ENCODE peak calls at places on chromosomes 16 and 17, in eight cellular contexts. X is breast epithelium, Q is SK-N-SH, K is GM23338, W is prostate gland, N is HepG2, B is transverse colon, C is GM12878. I is an unnamed sample. For H3K4me1, the result is how much of the 10 kb centered on the place peaks cover.

GRCh38 chr16:69833357-69833781 is 71.2 kb downstream of the WWP2 start:
- DNase-seq in W (no peak), X (no peak), C (no peak), K (no peak), Q (no peak), N (no peak), B (no peak), I (no peak)

GRCh38 chr17:82228278-82228841 is 482 bp upstream of the SLC16A3 start:
- DNase-seq in K (peak), W (no peak), N (no peak), Q (no peak), B (peak), C (no peak), X (no peak), I (no peak)

GRCh38 chr17:57085448-57086068 is 512 bp downstream of the AKAP1 start:
- DNase-seq in N (peak), B (peak), C (no peak), X (no peak), W (no peak), K (peak), Q (peak), I (no peak)

GRCh38 chr17:77734371-77735050 is 224.0 kb upstream of the TNRC6C start:
- DNase-seq in K (peak), X (peak), W (peak), B (peak), N (peak), Q (peak), C (no peak), I (peak)

GRCh38 chr17:4195306-4195705 is 52.3 kb downstream of the CYB5D2 start:
- DNase-seq in N (no peak), B (no peak), W (no peak), K (no peak), Q (no peak), C (no peak), X (no peak), I (no peak)

GRCh38 chr17:30031214-30031869 is 85.3 kb upstream of the NSRP1 start:
- DNase-seq in W (no peak), Q (no peak), X (no peak), B (no peak), N (no peak), K (no peak), C (peak), I (no peak)

GRCh38 chr17:10798332-10798749 is 5.6 kb downstream of the TMEM238L start:
- DNase-seq in Q (no peak), B (peak), K (no peak), X (peak), W (peak), N (no peak), C (no peak), I (no peak)

GRCh38 chr17:76995352-76996105 is 127.3 kb downstream of the MGAT5B start:
- DNase-seq in X (no peak), W (no peak), N (peak), B (no peak), C (no peak), Q (no peak), K (peak), I (no peak)

GRCh38 chr17:79927688-79928501 is 88.7 kb upstream of the CBX4 start:
- DNase-seq in K (no peak), W (no peak), C (no peak), X (no peak), N (no peak), B (no peak), Q (no peak), I (no peak)

GRCh38 chr17:79840204-79840988 is 1.2 kb upstream of the CBX4 start:
- DNase-seq in K (peak), N (no peak), Q (peak), X (peak), C (no peak), W (peak), B (peak), I (no peak)

GRCh38 chr16:8713635-8714097 is 39.2 kb downstream of the ABAT start:
- DNase-seq in C (no peak), X (no peak), Q (peak), K (no peak), B (no peak), W (no peak), N (no peak), I (no peak)

GRCh38 chr17:12592941-12593340 is 72.7 kb upstream of the MYOCD start:
- DNase-seq in Q (no peak), N (no peak), C (no peak), B (no peak), K (no peak), W (no peak), X (no peak), I (no peak)

GRCh38 chr16:69187387-69187890 is 475 bp downstream of the SNTB2 start:
- DNase-seq in B (peak), Q (peak), X (peak), N (no peak), K (peak), W (peak), C (no peak), I (no peak)

GRCh38 chr16:13883881-13884280 is 36.1 kb upstream of the ERCC4 start:
- DNase-seq in B (no peak), X (no peak), N (no peak), W (no peak), Q (no peak), C (no peak), K (no peak), I (no peak)

GRCh38 chr16:73610605-73611177 is 562.8 kb upstream of the ZFHX3 start:
- DNase-seq in C (no peak), X (no peak), B (no peak), W (no peak), Q (no peak), N (no peak), K (no peak), I (no peak)

GRCh38 chr16:66361604-66362135 is 4.8 kb upstream of the CDH5 start:
- DNase-seq in B (no peak), K (no peak), C (no peak), N (no peak), W (no peak), X (no peak), Q (no peak), I (no peak)

GRCh38 chr16:89398924-89399323 is 91.4 kb downstream of the ANKRD11 start:
- DNase-seq in W (no peak), C (no peak), B (no peak), K (no peak), X (no peak), Q (no peak), N (no peak), I (no peak)

GRCh38 chr16:29745126-29745852 is 501 bp downstream of the C16orf54 start:
- DNase-seq in C (no peak), Q (no peak), B (peak), K (peak), N (no peak), W (no peak), X (no peak), I (no peak)

GRCh38 chr17:78343099-78343432 is 16.8 kb downstream of the SOCS3 start:
- DNase-seq in C (no peak), B (peak), K (peak), Q (peak), N (no peak), W (no peak), X (no peak), I (no peak)

GRCh38 chr16:6602401-6602800 is 730.2 kb upstream of the RBFOX1 start:
- DNase-seq in X (no peak), K (no peak), N (no peak), W (no peak), B (no peak), Q (no peak), C (no peak), I (no peak)

DNA sequence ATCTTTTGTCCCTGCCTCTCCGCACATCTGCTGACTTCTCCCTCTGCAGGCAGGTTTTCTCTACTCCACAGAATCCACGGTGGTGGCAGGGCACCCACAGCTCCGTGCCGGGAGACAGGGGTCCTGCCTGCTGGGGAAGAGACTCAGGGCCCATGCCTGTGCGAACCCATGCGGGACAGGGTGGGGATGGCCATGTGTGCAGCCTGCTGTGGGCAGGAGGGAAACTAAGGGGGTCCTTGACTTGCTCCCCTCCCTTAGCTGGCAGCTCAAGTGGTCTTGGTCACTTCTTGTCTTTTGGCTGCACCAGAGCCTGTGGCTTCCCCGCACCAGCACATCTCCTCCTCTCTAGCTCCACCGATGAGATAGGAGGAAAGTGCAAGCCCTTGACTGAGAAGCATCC is 69.8 kb downstream of the SLC5A11 start:
- DNase-seq in X (no peak), N (no peak), Q (no peak), K (no peak), W (no peak), B (no peak), C (no peak), I (no peak)
- TF ChIP-seq POLR2AphosphoS5 in X (no peak), N (no peak), Q (no peak), K (no peak), W (no peak), B (no peak), C (peak), I (no peak)

DNA sequence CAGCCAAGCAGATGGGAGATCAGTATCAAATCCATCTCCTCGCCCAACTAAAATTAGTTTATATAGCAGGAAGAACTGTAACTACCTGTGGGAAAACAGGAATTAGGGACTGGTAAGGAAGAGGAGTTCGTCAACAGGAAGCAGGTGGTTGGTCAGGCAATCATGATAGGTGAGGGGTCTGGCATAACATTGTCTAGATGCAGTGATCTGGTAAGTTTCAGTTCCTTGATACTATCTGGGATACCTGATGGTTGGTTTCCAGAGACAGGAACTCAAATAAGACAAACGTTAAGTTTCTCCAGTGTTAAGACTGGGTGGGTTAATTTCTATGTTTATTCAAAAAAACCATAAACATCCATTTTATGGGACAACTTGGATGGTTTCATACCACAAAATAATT is 53.8 kb downstream of the CEP112 start:
- DNase-seq in X (no peak), Q (no peak), N (no peak), B (no peak), K (no peak), W (no peak), C (no peak), I (no peak)
- H3K4me1 ChIP-seq in X (under half), Q (under half), N (under half), B (under half), K (under half), W (under half), C (under half), I (under half)

GRCh38 chr16:75464130-75464918 is at the start of gene TMEM170A:
- DNase-seq in X (peak), Q (peak), B (peak), K (peak), N (peak), W (peak), C (peak), I (peak)

GRCh38 chr16:75460441-75460840 is 4.0 kb downstream of the TMEM170A start:
- DNase-seq in W (no peak), C (no peak), Q (no peak), N (no peak), B (no peak), K (peak), X (no peak), I (no peak)

GRCh38 chr16:75459691-75460090 is 4.8 kb downstream of the TMEM170A start:
- DNase-seq in B (no peak), C (no peak), Q (no peak), K (no peak), X (no peak), W (no peak), N (no peak), I (no peak)

GRCh38 chr16:75461575-75461974 is 2.9 kb downstream of the TMEM170A start:
- DNase-seq in Q (no peak), W (no peak), B (no peak), K (no peak), N (no peak), C (no peak), X (no peak), I (no peak)

DNA sequence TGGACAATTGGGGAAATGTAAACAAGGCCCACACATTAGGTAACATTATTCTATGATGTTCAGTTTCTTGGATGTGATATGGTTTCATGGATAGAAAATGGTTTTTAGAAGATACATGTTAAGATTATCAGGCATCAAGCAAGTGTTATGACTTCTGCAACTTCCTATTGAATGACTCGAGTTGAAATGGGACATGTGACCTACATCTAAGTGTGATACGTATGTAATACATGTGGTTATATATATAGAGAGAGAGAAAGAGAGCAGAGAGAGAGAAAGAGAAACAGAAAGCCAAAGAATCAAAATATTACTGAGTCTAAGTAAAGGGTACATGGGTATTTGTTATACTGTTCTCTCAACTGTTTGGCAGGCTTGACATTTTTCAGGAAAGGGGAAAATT is 1.7 kb downstream of the TMEM170A start:
- DNase-seq in K (no peak), C (no peak), B (no peak), Q (no peak), X (no peak), N (no peak), W (no peak), I (no peak)
- H3K4me3 ChIP-seq in K (peak), C (peak), B (peak), Q (peak), X (no peak), N (peak), W (no peak), I (no peak)

GRCh38 chr17:45428050-45428953 is 4.4 kb downstream of the ARHGAP27 start:
- DNase-seq in C (no peak), N (peak), W (peak), B (peak), K (peak), X (peak), Q (peak), I (no peak)
- TF ChIP-seq POLR2AphosphoS5 in C (no peak), N (no peak), W (peak), B (no peak), K (no peak), X (peak), Q (no peak), I (peak)

DNA sequence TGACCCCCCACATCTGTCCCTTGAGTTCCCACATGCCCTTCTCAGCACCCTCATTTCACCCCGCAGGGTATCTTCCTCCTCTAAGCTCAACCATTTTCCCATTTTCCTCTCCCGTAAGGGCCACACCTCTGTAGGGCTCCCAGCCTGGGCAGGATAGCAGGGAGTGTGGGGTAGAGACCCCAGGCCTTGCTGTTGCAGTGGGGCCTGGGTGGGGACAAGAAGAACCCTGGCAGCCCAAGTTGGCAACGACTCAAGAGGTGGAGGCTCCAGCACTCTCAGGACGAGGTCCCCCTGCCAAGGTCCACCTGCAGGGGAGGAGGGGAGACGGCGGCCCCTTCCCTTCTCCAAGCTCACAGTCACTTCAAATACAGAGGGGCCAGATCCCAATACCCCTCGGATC is 2.0 kb upstream of the TMEM92 start:
- DNase-seq in B (peak), X (no peak), C (no peak), K (no peak), W (no peak), N (no peak), Q (peak), I (no peak)
- H3K4me1 ChIP-seq in B (under half), X (under half), C (under half), K (half or more), W (under half), N (under half), Q (under half), I (half or more)

DNA sequence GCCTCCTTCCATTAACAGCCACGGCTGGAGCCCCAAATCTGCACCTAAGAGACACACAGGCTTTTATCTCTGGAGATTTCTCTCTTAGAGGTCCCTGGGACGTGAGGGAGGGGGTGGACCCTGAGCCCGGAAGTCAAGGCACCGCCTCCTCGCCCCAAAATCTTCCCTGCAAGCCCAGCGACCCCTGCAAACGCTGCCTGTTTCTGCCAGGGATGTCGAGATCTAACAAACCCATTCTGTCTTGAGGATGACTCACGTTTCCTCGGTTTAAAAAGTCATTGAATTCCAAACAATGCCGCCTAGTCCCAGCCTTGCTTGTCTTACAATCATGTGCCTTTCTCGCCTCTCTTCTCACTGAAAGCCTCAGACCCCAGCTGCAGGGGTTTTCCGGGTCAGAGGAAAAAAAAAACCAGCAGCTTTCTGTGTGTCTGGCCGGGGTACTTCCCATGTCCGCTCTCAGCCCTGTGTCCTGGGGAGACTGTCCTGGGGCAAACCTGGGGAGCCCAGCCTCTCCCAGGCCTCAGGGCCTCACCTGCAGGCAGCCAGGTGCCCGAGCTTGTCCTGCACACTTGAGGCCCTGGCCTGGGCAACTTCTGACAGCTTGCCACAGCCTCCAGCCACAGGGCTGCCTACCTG is 15.4 kb downstream of the ARL2BP start:
- DNase-seq in N (no peak), B (peak), Q (no peak), W (no peak), X (no peak), K (peak), C (peak), I (no peak)
- H3K4me3 ChIP-seq in N (no peak), B (no peak), Q (no peak), W (no peak), X (no peak), K (no peak), C (peak), I (no peak)

DNA sequence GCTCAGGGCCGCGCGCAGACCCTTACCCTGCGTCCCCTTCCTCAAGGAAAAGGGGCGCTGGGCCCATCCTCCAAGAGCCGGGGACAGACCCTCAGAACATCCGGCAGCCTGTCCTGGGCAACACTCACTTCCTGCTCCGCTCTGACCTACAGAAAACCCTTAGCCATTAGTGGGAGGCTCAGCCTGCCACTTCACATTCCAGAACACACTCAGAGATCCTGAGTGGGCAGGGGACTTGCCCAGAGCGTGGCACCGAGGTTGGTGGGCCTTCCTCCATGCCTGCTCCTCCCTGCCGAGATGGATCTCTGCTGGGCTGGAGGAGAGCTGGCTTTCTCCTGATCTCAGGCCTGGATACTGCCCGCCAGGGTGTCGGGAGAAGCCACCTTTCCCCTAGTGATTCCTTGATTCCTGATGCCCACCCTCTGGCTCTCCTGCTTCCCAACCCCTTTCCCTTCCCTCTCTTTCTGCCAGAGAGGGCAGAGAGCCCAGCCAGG is 1.5 kb downstream of the SCARF1 start:
- DNase-seq in X (no peak), B (no peak), C (no peak), W (no peak), Q (no peak), K (no peak), N (no peak), I (no peak)
- TF ChIP-seq POLR2AphosphoS5 in X (no peak), B (no peak), C (no peak), W (no peak), Q (no peak), K (no peak), N (no peak), I (no peak)

DNA sequence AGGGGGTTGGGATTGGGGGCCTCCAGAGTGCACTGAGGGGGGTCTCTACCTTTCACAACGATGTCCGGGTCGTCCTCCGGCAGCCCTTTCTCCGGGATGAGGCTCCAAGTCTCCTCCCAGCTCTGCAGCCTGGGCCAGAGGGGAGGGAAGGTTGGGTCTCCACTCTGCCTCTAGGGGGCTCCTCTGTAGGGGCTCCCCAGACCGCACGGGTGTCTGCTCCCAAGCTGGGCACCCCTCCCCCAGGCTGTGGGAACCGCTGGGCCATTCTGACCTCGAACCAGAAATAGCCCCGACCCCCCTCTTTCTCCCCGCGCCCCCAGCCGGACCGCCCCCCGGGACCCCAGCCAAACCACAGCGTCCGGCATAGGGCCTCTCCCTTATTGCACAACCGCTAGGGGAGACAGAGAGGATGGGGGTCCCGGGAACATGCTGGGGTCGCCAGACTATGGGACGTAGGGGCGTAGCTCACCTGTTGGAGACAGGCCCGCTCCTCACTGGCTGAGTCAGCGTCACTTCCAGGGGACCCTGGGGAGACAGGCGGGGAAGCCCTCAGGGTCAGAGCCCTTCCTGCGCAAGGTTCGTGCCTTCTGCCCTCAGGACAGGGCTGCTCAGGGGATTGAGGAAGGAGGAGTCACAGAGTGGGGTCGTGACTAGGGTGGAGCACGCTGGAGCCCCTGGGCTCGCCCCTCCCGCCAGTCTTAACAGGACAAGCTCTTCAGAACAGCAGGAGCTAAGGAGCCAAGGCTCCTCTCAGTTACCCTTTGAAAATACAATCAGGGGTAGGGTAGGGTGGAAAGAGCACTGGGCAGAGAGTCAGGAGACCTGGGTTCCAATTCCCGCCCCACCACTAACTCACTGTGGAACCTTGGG is 2.7 kb downstream of the PLEKHH3 start:
- DNase-seq in K (peak), X (no peak), B (peak), N (peak), Q (peak), W (peak), C (no peak), I (no peak)
- H3K4me1 ChIP-seq in K (under half), X (under half), B (half or more), N (under half), Q (under half), W (under half), C (under half), I (half or more)